ENCODE peak calls at places on chromosome 14, in five cellular contexts. E is NCI-H82, G is epithelial cell of esophagus, Q is osteocyte, P is A673. H is an unnamed sample.
A peak's percentile ranks its signal among the peaks of the same experiment; 100 is the strongest.

GRCh38 chr14:74586681-74587362 is 25.2 kb downstream of the LTBP2 start:
- DNase-seq in E (no peak), G (no peak), Q (no peak), P (no peak), H (peak; percentile 47)

GRCh38 chr14:54564799-54565235 is 2.1 kb upstream of the SAMD4A start:
- DNase-seq in E (no peak), G (peak; percentile 64), Q (no peak), P (peak; percentile 80), H (peak; percentile 74)

GRCh38 chr14:83164016-83164415 is 1630.4 kb upstream of the SEL1L start:
- DNase-seq in E (no peak), G (peak; percentile 94), Q (no peak), P (no peak), H (no peak)

GRCh38 chr14:52052289-52052943 is 16.4 kb downstream of the NID2 start:
- DNase-seq in E (no peak), G (peak; percentile 54), Q (no peak), P (no peak), H (no peak)

GRCh38 chr14:101039755-101040138 is 136.2 kb upstream of the RTL1 start:
- DNase-seq in E (no peak), G (no peak), Q (no peak), P (no peak), H (no peak)

GRCh38 chr14:29166507-29166906 is 399.9 kb downstream of the FOXG1 start:
- DNase-seq in E (peak; percentile 15), G (no peak), Q (no peak), P (no peak), H (no peak)

GRCh38 chr14:55240526-55241178 is 30.6 kb upstream of the FBXO34 start:
- DNase-seq in E (no peak), G (peak; percentile 42), Q (no peak), P (no peak), H (no peak)

GRCh38 chr14:104732355-104732804 is 8.4 kb downstream of the ADSS1 start:
- DNase-seq in E (no peak), G (peak; percentile 47), Q (no peak), P (no peak), H (no peak)

GRCh38 chr14:58746261-58746660 is 108.5 kb downstream of the DACT1 start:
- DNase-seq in E (no peak), G (peak; percentile 93), Q (no peak), P (peak; percentile 22), H (no peak)

GRCh38 chr14:104166698-104167097 is 28.3 kb downstream of the KIF26A start:
- DNase-seq in E (no peak), G (no peak), Q (no peak), P (no peak), H (no peak)

GRCh38 chr14:73242274-73242960 is 5.1 kb downstream of the PAPLN start:
- DNase-seq in E (no peak), G (no peak), Q (no peak), P (no peak), H (no peak)

GRCh38 chr14:92493492-92493891 is 20.1 kb upstream of the RIN3 start:
- DNase-seq in E (no peak), G (no peak), Q (peak; percentile 64), P (no peak), H (no peak)

GRCh38 chr14:23141706-23142467 is 22.8 kb upstream of the CEBPE start:
- DNase-seq in E (no peak), G (peak; percentile 59), Q (no peak), P (peak; percentile 87), H (no peak)

GRCh38 chr14:101464984-101465794 is 96.1 kb upstream of the DIO3 start:
- DNase-seq in E (no peak), G (no peak), Q (peak; percentile 82), P (no peak), H (no peak)

GRCh38 chr14:66920196-66920595 is 269.0 kb upstream of the GARIN2 start:
- DNase-seq in E (no peak), G (peak; percentile 24), Q (no peak), P (no peak), H (no peak)

GRCh38 chr14:69553221-69553620 is 21.4 kb downstream of the CCDC177 start:
- DNase-seq in E (no peak), G (peak; percentile 92), Q (no peak), P (no peak), H (no peak)

GRCh38 chr14:100576091-100577085 is 10.8 kb downstream of the BEGAIN start:
- DNase-seq in E (no peak), G (no peak), Q (no peak), P (no peak), H (no peak)

GRCh38 chr14:36505193-36505815 is 14.7 kb downstream of the NKX2-1 start:
- DNase-seq in E (peak; percentile 10), G (no peak), Q (no peak), P (no peak), H (peak; percentile 62)

GRCh38 chr14:88765130-88765529 is 27.6 kb downstream of the EML5 start:
- DNase-seq in E (no peak), G (peak; percentile 14), Q (no peak), P (no peak), H (no peak)

GRCh38 chr14:64812412-64812811 is 67.3 kb downstream of the SPTB start:
- DNase-seq in E (peak; percentile 48), G (peak; percentile 71), Q (no peak), P (no peak), H (peak; percentile 81)

GRCh38 chr14:75165586-75166391 is 10.6 kb downstream of the TMED10 start:
- DNase-seq in E (peak; percentile 21), G (no peak), Q (no peak), P (no peak), H (no peak)

GRCh38 chr14:104885031-104885972 is 20.2 kb downstream of the CEP170B start:
- DNase-seq in E (no peak), G (no peak), Q (no peak), P (no peak), H (no peak)

GRCh38 chr14:100522616-100523021 is 64.6 kb downstream of the BEGAIN start:
- DNase-seq in E (no peak), G (no peak), Q (peak; percentile 72), P (peak; percentile 66), H (no peak)

GRCh38 chr14:22887260-22887989 is 4.4 kb downstream of the REM2 start:
- DNase-seq in E (peak; percentile 65), G (peak; percentile 96), Q (no peak), P (peak; percentile 50), H (peak; percentile 99)

GRCh38 chr14:59333668-59334067 is 131.5 kb downstream of the GPR135 start:
- DNase-seq in E (no peak), G (peak; percentile 79), Q (no peak), P (peak; percentile 43), H (no peak)

GRCh38 chr14:53260286-53260685 is 107.2 kb upstream of the DDHD1 start:
- DNase-seq in E (no peak), G (no peak), Q (no peak), P (no peak), H (no peak)

GRCh38 chr14:47227051-47227600 is 448.3 kb downstream of the MDGA2 start:
- DNase-seq in E (no peak), G (no peak), Q (no peak), P (peak; percentile 47), H (no peak)

GRCh38 chr14:57293851-57294837 is 25.4 kb downstream of the AP5M1 start:
- DNase-seq in E (peak; percentile 100), G (no peak), Q (no peak), P (peak; percentile 33), H (peak; percentile 77)

GRCh38 chr14:20454359-20454644 is 310 bp downstream of the OSGEP start:
- DNase-seq in E (peak; percentile 90), G (peak; percentile 93), Q (no peak), P (no peak), H (peak; percentile 87)

GRCh38 chr14:65972891-65973290 is 513.3 kb upstream of the CCDC196 start:
- DNase-seq in E (no peak), G (peak; percentile 21), Q (no peak), P (no peak), H (no peak)

GRCh38 chr14:34926552-34926951 is 51.4 kb upstream of the BAZ1A start:
- DNase-seq in E (no peak), G (no peak), Q (no peak), P (no peak), H (no peak)

H was measured in NCI-H524.